ENCODE peak calls at places on chromosomes 12 and 14, in eight cellular contexts. F is kidney epithelial cell, T is tibial artery, S is HFF-Myc, B is AG09309, I is GM06990, E is K562, H is AG04450. O is an unnamed sample.

GRCh38 chr14:51462182-51462581 is 189.5 kb upstream of the FRMD6 start:
- DNase-seq in S (no peak), H (no peak), F (no peak), I (no peak), T (no peak), B (no peak), E (no peak), O (no peak)

GRCh38 chr14:31952573-31952972 is 124.5 kb upstream of the ARHGAP5 start:
- DNase-seq in T (no peak), H (no peak), E (no peak), F (no peak), S (no peak), I (no peak), B (no peak), O (no peak)

GRCh38 chr12:105485321-105485910 is 154.9 kb downstream of the C12orf75 start:
- DNase-seq in B (no peak), F (peak), S (no peak), I (no peak), T (peak), H (peak), E (no peak), O (no peak)

GRCh38 chr14:31930493-31931225 is 146.4 kb upstream of the ARHGAP5 start:
- DNase-seq in S (no peak), F (peak), I (no peak), T (no peak), H (no peak), E (no peak), B (no peak), O (no peak)

GRCh38 chr12:120125029-120125428 is 8.5 kb upstream of the RAB35 start:
- DNase-seq in F (no peak), S (no peak), B (no peak), I (no peak), H (no peak), T (no peak), E (no peak), O (no peak)

GRCh38 chr12:6818246-6819006 is 3.2 kb upstream of the GPR162 start:
- DNase-seq in E (no peak), B (no peak), T (no peak), S (no peak), H (no peak), F (no peak), I (no peak), O (no peak)

GRCh38 chr12:56677680-56678079 is 10.4 kb downstream of the PTGES3 start:
- DNase-seq in E (no peak), T (no peak), H (no peak), F (no peak), S (no peak), B (no peak), I (no peak), O (no peak)

GRCh38 chr12:52446346-52447045 is 5.5 kb downstream of the KRT6B start:
- DNase-seq in S (no peak), T (no peak), F (no peak), I (no peak), E (no peak), B (no peak), H (no peak), O (no peak)

GRCh38 chr12:113911971-113912760 is 54.0 kb downstream of the RBM19 start:
- DNase-seq in T (no peak), E (no peak), B (no peak), S (no peak), F (no peak), I (no peak), H (no peak), O (no peak)

GRCh38 chr12:67573456-67573855 is 75.1 kb upstream of the DYRK2 start:
- DNase-seq in S (no peak), F (no peak), H (no peak), T (no peak), E (no peak), B (no peak), I (no peak), O (no peak)

GRCh38 chr12:67579662-67580003 is 68.9 kb upstream of the DYRK2 start:
- DNase-seq in E (no peak), I (no peak), S (no peak), T (no peak), B (no peak), F (no peak), H (no peak), O (no peak)

GRCh38 chr12:67582238-67582834 is 66.2 kb upstream of the DYRK2 start:
- DNase-seq in I (no peak), H (no peak), B (no peak), F (no peak), T (no peak), S (no peak), E (no peak), O (no peak)

DNA sequence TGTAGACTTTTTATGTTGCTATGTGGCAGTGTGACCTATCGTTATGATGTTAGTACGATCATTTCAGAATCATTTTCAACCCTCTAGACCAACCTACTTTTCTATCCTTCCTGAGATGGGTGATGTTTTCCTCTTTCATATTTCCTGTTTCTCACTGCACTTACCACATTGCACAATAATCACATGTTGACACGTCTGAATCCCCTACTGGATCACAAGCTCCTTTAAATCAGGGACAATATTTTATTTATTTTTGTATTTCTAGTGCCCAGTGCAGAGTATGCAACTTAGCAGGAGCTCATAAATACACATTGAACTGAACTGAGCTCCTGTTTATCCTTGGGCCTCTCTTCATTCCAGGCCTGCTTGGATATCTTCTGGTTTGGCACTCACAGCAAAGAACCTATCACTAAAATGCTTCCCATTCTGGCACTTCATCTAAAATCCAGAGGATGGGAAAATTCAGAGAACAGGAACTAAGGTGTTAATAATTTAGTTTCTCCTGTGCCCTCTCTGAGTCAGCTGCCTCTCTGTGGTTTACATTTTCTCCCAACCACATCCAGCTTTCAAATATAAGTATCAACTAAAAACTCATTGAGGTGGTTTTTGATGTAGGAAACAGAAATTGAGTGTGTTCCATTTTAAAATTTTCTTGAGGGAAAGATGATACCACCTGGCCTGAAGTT is 69.4 kb upstream of the DYRK2 start:
- DNase-seq in S (no peak), E (no peak), I (no peak), B (no peak), T (no peak), H (no peak), F (no peak), O (no peak)
- TF ChIP-seq CTCF in S (no peak), E (no peak), I (no peak), B (no peak), T (no peak), H (no peak), F (no peak), O (no peak)

GRCh38 chr12:102824218-102824835 is 92.7 kb downstream of the PAH start:
- DNase-seq in F (no peak), H (no peak), B (no peak), I (peak), S (no peak), T (peak), E (peak), O (no peak)
- H3K4me3 ChIP-seq in F (no peak), H (no peak), B (no peak), I (no peak), S (no peak), T (no peak), E (no peak), O (no peak)

GRCh38 chr12:96501908-96502307 is 12.5 kb downstream of the CFAP54 start:
- DNase-seq in I (peak), E (peak), H (no peak), F (no peak), S (no peak), B (no peak), T (no peak), O (no peak)

GRCh38 chr12:96501139-96501741 is 11.9 kb downstream of the CFAP54 start:
- DNase-seq in B (no peak), F (peak), I (peak), H (no peak), E (peak), S (peak), T (peak), O (no peak)

GRCh38 chr12:96502477-96502876 is 13.1 kb downstream of the CFAP54 start:
- DNase-seq in I (peak), E (peak), H (no peak), B (no peak), T (no peak), S (no peak), F (no peak), O (no peak)

GRCh38 chr12:96502949-96503532 is 13.7 kb downstream of the CFAP54 start:
- DNase-seq in B (no peak), E (no peak), S (no peak), T (no peak), I (no peak), F (no peak), H (no peak), O (no peak)

DNA sequence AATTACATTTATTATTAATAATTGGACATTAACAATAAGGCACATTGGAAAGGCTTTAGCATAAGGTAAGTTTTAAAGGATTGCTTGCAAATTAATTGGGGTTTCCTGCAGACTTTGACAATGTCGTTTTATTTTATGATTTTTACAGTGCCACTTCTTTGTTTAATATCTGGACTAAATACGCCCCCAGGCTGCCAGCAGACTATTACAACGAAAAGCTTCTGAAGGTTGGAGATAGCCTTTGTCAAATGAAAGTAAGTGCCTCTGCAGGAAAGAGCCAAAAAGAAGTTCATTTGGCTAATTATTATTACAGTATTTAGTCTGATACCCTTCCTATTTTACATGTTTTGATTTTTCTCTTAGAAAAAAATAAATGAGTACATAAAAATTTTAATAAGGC is 11.3 kb downstream of the CFAP54 start:
- DNase-seq in B (no peak), S (no peak), T (no peak), H (no peak), F (no peak), E (no peak), I (no peak), O (no peak)
- TF ChIP-seq CTCF in B (peak), S (peak), T (no peak), H (peak), F (no peak), E (no peak), I (no peak), O (peak)

DNA sequence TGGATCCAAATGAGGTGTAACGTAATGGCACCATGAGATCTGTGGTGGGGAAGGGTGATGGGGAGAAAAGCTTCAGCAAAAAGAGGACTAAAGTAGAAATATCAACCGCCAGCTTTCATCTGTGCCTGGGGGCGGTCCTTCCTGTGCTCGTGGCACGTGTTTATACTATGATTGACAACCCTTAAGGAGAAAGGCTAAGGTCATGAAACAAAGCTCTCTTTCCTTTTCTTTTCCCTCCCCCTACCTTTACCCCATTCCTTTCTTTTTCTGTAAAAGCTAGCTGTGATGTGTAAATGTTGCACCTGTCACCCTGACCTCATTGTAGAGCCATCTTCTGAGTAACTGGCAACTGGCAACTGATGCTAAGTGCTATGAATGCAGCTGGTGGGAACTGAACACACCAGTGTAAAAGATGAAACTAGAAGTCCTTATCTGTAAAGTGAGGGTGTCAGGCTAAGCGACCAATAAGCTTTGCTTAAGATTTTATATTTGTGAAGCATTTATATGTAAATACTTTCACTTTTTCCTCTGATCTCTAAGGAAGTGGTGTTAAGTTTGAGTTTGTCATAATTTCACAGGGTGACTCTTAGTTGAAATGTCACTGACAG is 102.8 kb upstream of the BCAT1 start:
- DNase-seq in S (no peak), F (no peak), I (peak), B (no peak), H (no peak), E (no peak), T (no peak), O (no peak)
- H3K4me3 ChIP-seq in S (no peak), F (no peak), I (peak), B (no peak), H (no peak), E (no peak), T (no peak), O (no peak)

DNA sequence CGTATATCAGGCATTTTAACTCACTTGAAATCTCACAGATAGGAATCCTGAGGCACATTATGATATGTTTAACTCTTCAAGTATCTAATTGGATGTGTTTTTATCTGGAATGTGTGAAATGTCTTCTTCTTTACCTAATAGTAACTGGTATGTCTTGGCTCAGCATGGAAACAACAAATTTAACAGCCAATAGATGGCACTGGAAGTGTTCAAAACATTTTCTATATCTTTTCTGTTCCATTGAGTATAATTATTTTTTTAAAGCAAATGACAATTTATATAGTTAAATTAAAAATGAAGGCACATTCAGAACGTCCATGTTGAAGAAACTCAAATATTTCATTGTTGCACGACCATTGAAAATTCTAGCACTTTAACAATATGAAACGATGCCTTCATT is 164.6 kb upstream of the SLC16A7 start:
- DNase-seq in B (no peak), I (no peak), T (no peak), E (no peak), F (no peak), S (no peak), H (no peak), O (peak)
- TF ChIP-seq CTCF in B (peak), I (peak), T (no peak), E (no peak), F (peak), S (peak), H (peak), O (peak)

GRCh38 chr14:102063808-102064429 is 22.9 kb downstream of the HSP90AA1 start:
- DNase-seq in I (no peak), E (no peak), F (no peak), T (no peak), H (no peak), B (no peak), S (no peak), O (no peak)
- H3K4me3 ChIP-seq in I (no peak), E (no peak), F (no peak), T (no peak), H (no peak), B (no peak), S (no peak), O (peak)

GRCh38 chr12:107776171-107776570 is 1.7 kb downstream of the ASCL4 start:
- DNase-seq in B (no peak), F (no peak), S (no peak), T (no peak), H (no peak), I (no peak), E (no peak), O (peak)

GRCh38 chr12:107778383-107779015 is 4.0 kb downstream of the ASCL4 start:
- DNase-seq in E (no peak), F (no peak), T (no peak), S (no peak), I (no peak), B (no peak), H (no peak), O (no peak)

GRCh38 chr12:107774349-107775029 is at the start of gene ASCL4:
- DNase-seq in F (no peak), T (no peak), H (no peak), B (no peak), S (no peak), E (no peak), I (no peak), O (no peak)

GRCh38 chr12:107779077-107779840 is 4.8 kb downstream of the ASCL4 start:
- DNase-seq in F (no peak), S (no peak), I (peak), H (no peak), E (no peak), T (no peak), B (no peak), O (no peak)

DNA sequence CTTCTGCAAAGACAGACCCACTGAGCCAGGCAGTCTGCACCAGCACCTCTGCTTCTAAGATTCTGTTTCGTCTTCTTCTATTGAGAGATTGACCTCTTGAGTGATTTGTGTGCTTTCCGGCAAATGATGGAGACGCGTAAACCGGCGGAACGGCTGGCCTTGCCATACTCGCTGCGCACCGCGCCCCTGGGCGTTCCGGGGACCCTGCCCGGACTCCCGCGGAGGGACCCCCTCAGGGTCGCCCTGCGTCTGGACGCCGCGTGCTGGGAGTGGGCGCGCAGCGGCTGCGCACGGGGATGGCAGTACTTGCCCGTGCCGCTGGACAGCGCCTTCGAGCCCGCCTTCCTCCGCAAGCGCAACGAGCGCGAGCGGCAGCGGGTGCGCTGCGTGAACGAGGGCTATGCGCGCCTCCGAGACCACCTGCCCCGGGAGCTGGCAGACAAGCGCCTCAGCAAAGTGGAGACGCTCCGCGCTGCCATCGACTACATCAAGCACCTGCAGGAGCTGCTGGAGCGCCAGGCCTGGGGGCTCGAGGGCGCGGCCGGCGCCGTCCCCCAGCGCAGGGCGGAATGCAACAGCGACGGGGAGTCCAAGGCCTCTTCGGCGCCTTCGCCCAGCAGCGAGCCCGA is 703 bp downstream of the ASCL4 start:
- DNase-seq in S (no peak), T (no peak), H (no peak), E (no peak), B (no peak), F (no peak), I (no peak), O (no peak)
- TF ChIP-seq CTCF in S (no peak), T (no peak), H (no peak), E (no peak), B (no peak), F (no peak), I (no peak), O (no peak)

DNA sequence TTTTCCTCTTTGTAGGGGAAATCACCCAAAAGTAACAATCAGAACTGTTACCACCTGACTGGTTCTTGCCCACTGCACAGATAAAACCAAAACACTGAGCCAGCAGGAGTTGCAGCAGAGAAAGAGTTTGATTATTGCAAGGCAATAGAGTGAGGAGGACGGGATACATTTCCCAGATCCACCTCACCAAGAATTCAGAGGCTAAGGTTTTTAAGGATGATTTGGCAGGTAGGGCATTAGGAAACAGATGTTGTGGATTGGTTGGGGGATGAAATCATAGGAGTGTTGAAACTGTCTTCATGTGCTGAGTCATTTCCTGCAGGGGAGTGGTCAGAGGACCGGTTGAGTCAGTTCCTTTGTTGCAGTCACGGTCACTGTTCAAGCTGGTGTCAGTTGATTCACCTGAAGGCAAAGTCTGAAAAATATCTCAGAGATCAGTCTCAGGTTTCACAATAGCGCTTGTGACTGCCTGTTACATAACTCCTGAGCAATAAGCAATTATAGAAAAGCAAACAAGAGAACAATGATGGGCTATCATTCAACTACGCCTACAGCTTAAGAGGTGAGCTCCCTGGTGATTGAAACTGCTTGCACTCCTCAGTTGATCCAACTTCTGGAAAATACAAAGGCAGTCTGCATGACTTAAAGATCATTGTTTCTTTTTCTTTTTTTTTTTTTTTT is 20.3 kb upstream of the AMN1 start:
- DNase-seq in B (peak), F (peak), E (peak), I (peak), H (peak), T (peak), S (peak), O (peak)
- H3K4me3 ChIP-seq in B (no peak), F (no peak), E (no peak), I (peak), H (no peak), T (no peak), S (no peak), O (no peak)

DNA sequence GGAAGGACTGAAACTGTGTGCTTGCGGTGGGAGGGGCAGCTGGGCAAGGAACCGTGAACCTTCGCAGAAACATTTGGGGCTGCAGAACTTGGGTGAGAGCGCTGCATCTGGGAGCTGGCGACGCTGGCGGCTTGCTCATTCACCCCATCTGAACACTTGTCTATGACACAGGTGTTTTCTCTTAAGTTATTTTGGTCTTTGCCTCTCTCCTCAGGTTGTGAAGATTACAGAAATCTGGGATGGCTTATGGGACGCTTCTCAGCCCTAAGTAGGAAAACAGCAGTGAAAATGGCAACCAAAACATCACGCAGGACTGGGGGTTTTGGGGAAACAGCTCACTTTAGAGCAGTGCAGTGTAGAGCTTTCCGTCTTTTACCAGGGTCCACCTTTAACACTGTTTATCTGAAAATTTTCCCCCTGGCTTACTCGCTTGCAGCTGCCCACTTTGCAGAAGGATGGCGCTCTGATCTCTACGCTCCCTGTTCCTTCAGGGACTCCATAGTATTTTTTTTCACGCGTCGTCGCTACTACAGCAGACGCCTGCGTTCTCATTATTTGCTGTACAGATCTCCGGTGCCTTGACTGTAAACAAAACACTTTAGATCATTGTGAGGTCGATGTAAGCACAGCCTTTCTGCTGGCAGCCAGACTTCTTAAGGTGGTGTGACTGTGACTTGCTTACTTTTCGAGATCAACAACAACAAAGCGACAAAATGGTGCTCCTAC is 2.7 kb upstream of the CDKN1B start:
- DNase-seq in F (no peak), S (no peak), T (no peak), H (no peak), E (peak), B (no peak), I (peak), O (no peak)
- TF ChIP-seq CTCF in F (peak), S (peak), T (no peak), H (peak), E (peak), B (no peak), I (peak), O (no peak)